ENCODE peak calls at places on chromosomes 2 and 18, in seven cellular contexts. E is H54, L is NCI-H2171, W is HFF-Myc, M is AG08396, Y is head of caudate nucleus, K is fibroblast of lung. D is an unnamed sample.

GRCh38 chr2:205930209-205930608 is 155.8 kb downstream of the INO80D start:
- DNase-seq in M (no peak), W (no peak), Y (no peak), K (peak), L (no peak), E (no peak), D (no peak)

GRCh38 chr18:48133675-48134251 is 203.3 kb upstream of the SMAD2 start:
- DNase-seq in Y (no peak), L (peak), W (no peak), M (no peak), K (peak), E (no peak), D (no peak)

GRCh38 chr18:64233855-64234254 is 85.0 kb upstream of the LINC00305 start:
- DNase-seq in M (no peak), Y (no peak), W (no peak), E (no peak), L (no peak), K (no peak), D (no peak)

GRCh38 chr2:149653831-149654445 is 66.4 kb upstream of the MMADHC start:
- DNase-seq in K (no peak), L (no peak), Y (no peak), M (no peak), E (no peak), W (no peak), D (no peak)

GRCh38 chr2:176561706-176562105 is 292.5 kb downstream of the MTX2 start:
- DNase-seq in W (no peak), K (peak), M (no peak), Y (no peak), L (no peak), E (no peak), D (no peak)

GRCh38 chr2:233416199-233416598 is 61.9 kb downstream of the DGKD start:
- DNase-seq in W (no peak), M (no peak), L (no peak), Y (no peak), K (no peak), E (no peak), D (no peak)

GRCh38 chr2:208370881-208371633 is 35.5 kb upstream of the PTH2R start:
- DNase-seq in L (no peak), Y (no peak), E (no peak), W (no peak), M (no peak), K (peak), D (no peak)

GRCh38 chr18:63578357-63578958 is 8.7 kb upstream of the SERPINB13 start:
- DNase-seq in M (peak), K (peak), Y (no peak), L (no peak), W (peak), E (no peak), D (no peak)

GRCh38 chr2:9018534-9018933 is 15.1 kb upstream of the MBOAT2 start:
- DNase-seq in K (no peak), M (no peak), E (no peak), L (no peak), Y (no peak), W (no peak), D (no peak)

GRCh38 chr2:223599646-223600009 is 2.5 kb downstream of the SCG2 start:
- DNase-seq in Y (no peak), M (no peak), K (peak), E (no peak), W (no peak), L (no peak), D (no peak)

GRCh38 chr2:171550613-171551012 is 28.3 kb downstream of the CYBRD1 start:
- DNase-seq in E (no peak), K (peak), L (no peak), Y (no peak), M (no peak), W (no peak), D (no peak)

GRCh38 chr2:112482309-112483046 is 522 bp downstream of the TTL start:
- DNase-seq in M (peak), K (peak), Y (peak), L (peak), E (peak), W (no peak), D (peak)

GRCh38 chr2:128510701-128511100 is 192.0 kb upstream of the HS6ST1 start:
- DNase-seq in Y (no peak), M (peak), W (peak), K (peak), L (no peak), E (no peak), D (no peak)

GRCh38 chr2:100924122-100924519 is 78.0 kb upstream of the RPL31 start:
- DNase-seq in Y (no peak), M (no peak), W (no peak), K (peak), E (no peak), L (no peak), D (no peak)

GRCh38 chr2:218367415-218368149 is 10.9 kb downstream of the CATIP start:
- DNase-seq in L (no peak), W (peak), E (no peak), Y (peak), M (peak), K (peak), D (peak)

GRCh38 chr2:191155608-191156071 is 4.8 kb upstream of the STAT4 start:
- DNase-seq in L (no peak), M (peak), W (no peak), E (no peak), Y (no peak), K (peak), D (peak)